ENCODE peak calls at places on chromosomes 7 and 10, in five cellular contexts. One of them, this sample, is unnamed.

GRCh38 chr7:25028370-25028971 is 48.5 kb upstream of the OSBPL3 start:
- DNase-seq in anterior cingulate cortex: no peak
- DNase-seq in NCI-H510A treated with DMSO at 0.1 percent for 48 hours: peak
- DNase-seq in neural progenitor cell: no peak
- DNase-seq in GM06990: no peak
- DNase-seq in this sample: peak

GRCh38 chr7:155362380-155363145 is 64.9 kb downstream of the INSIG1 start:
- DNase-seq in anterior cingulate cortex: no peak
- DNase-seq in NCI-H510A treated with DMSO at 0.1 percent for 48 hours: no peak
- DNase-seq in neural progenitor cell: no peak
- DNase-seq in GM06990: no peak
- DNase-seq in this sample: no peak

GRCh38 chr10:34661580-34661979 is 153.5 kb downstream of the PARD3 start:
- DNase-seq in anterior cingulate cortex: no peak
- DNase-seq in NCI-H510A treated with DMSO at 0.1 percent for 48 hours: no peak
- DNase-seq in neural progenitor cell: no peak
- DNase-seq in GM06990: no peak
- DNase-seq in this sample: no peak

GRCh38 chr10:22554481-22555182 is 159.7 kb downstream of the PIP4K2A start:
- DNase-seq in anterior cingulate cortex: peak
- DNase-seq in NCI-H510A treated with DMSO at 0.1 percent for 48 hours: peak
- DNase-seq in neural progenitor cell: peak
- DNase-seq in GM06990: no peak
- DNase-seq in this sample: no peak

GRCh38 chr10:98399784-98400183 is 15.2 kb downstream of the PYROXD2 start:
- DNase-seq in anterior cingulate cortex: no peak
- DNase-seq in NCI-H510A treated with DMSO at 0.1 percent for 48 hours: no peak
- DNase-seq in neural progenitor cell: no peak
- DNase-seq in GM06990: no peak
- DNase-seq in this sample: no peak

GRCh38 chr7:12805518-12805928 is 118.1 kb downstream of the ARL4A start:
- DNase-seq in anterior cingulate cortex: no peak
- DNase-seq in NCI-H510A treated with DMSO at 0.1 percent for 48 hours: no peak
- DNase-seq in neural progenitor cell: no peak
- DNase-seq in GM06990: no peak
- DNase-seq in this sample: no peak

GRCh38 chr10:62779487-62780248 is 24.9 kb upstream of the ADO start:
- DNase-seq in anterior cingulate cortex: no peak
- DNase-seq in NCI-H510A treated with DMSO at 0.1 percent for 48 hours: no peak
- DNase-seq in neural progenitor cell: no peak
- DNase-seq in GM06990: peak
- DNase-seq in this sample: no peak

GRCh38 chr7:491958-492713 is 27.5 kb downstream of the PDGFA start:
- DNase-seq in anterior cingulate cortex: no peak
- DNase-seq in NCI-H510A treated with DMSO at 0.1 percent for 48 hours: no peak
- DNase-seq in neural progenitor cell: no peak
- DNase-seq in GM06990: no peak
- DNase-seq in this sample: no peak

GRCh38 chr10:98158576-98158975 is 24.1 kb downstream of the R3HCC1L start:
- DNase-seq in anterior cingulate cortex: no peak
- DNase-seq in NCI-H510A treated with DMSO at 0.1 percent for 48 hours: no peak
- DNase-seq in neural progenitor cell: no peak
- DNase-seq in GM06990: no peak
- DNase-seq in this sample: no peak

GRCh38 chr7:81776972-81777371 is 7.1 kb upstream of the HGF start:
- DNase-seq in anterior cingulate cortex: no peak
- DNase-seq in NCI-H510A treated with DMSO at 0.1 percent for 48 hours: no peak
- DNase-seq in neural progenitor cell: no peak
- DNase-seq in GM06990: no peak
- DNase-seq in this sample: no peak

GRCh38 chr7:1845536-1846311 is 175.6 kb downstream of the ELFN1 start:
- DNase-seq in anterior cingulate cortex: no peak
- DNase-seq in NCI-H510A treated with DMSO at 0.1 percent for 48 hours: no peak
- DNase-seq in neural progenitor cell: no peak
- DNase-seq in GM06990: peak
- DNase-seq in this sample: no peak